ENCODE peak calls at places on chromosomes 6 and 20, in six cellular contexts. W is psoas muscle, I is AG09319, Y is cardiac fibroblast, D is GM03348, A is WTC11. X is an unnamed sample.

GRCh38 chr6:144248003-144248402 is 37.1 kb upstream of the UTRN start:
- DNase-seq in Y (no peak), A (no peak), D (peak; percentile 18), W (no peak), I (no peak), X (no peak)

GRCh38 chr6:3135668-3136297 is 17.3 kb downstream of the BPHL start:
- DNase-seq in A (no peak), Y (no peak), D (no peak), W (no peak), I (no peak), X (no peak)

GRCh38 chr6:79168695-79168980 is 65.8 kb downstream of the HMGN3 start:
- DNase-seq in D (no peak), I (no peak), A (no peak), Y (no peak), W (no peak), X (no peak)

GRCh38 chr6:132190815-132191175 is 210.5 kb downstream of the MOXD1 start:
- DNase-seq in W (no peak), A (no peak), D (peak; percentile 74), I (peak; percentile 77), Y (peak; percentile 88), X (no peak)

GRCh38 chr6:35497571-35498406 is 910 bp upstream of the TEAD3 start:
- DNase-seq in A (peak; percentile 76), I (no peak), W (peak; percentile 79), Y (peak; percentile 87), D (peak; percentile 90), X (peak; percentile 38)

GRCh38 chr20:7358670-7359069 is 581.6 kb downstream of the HAO1 start:
- DNase-seq in I (no peak), W (no peak), D (no peak), Y (no peak), A (peak; percentile 23), X (no peak)

GRCh38 chr6:139701695-139702094 is 327.2 kb upstream of the CITED2 start:
- DNase-seq in D (no peak), W (no peak), Y (no peak), I (no peak), A (no peak), X (no peak)

GRCh38 chr6:37174196-37174514 is 4.2 kb downstream of the PIM1 start:
- DNase-seq in A (no peak), Y (no peak), D (no peak), I (no peak), W (no peak), X (no peak)

GRCh38 chr6:68728580-68728979 is 93.5 kb downstream of the ADGRB3 start:
- DNase-seq in Y (no peak), A (no peak), W (no peak), I (no peak), D (no peak), X (no peak)

GRCh38 chr6:149683256-149683860 is 34.5 kb downstream of the LATS1 start:
- DNase-seq in Y (no peak), A (no peak), W (no peak), I (no peak), D (no peak), X (no peak)

GRCh38 chr6:56172144-56172543 is 75.2 kb downstream of the COL21A1 start:
- DNase-seq in D (no peak), Y (no peak), W (no peak), I (no peak), A (no peak), X (no peak)

GRCh38 chr20:31987744-31988143 is 19.8 kb downstream of the XKR7 start:
- DNase-seq in W (no peak), A (no peak), I (no peak), Y (peak; percentile 56), D (peak; percentile 27), X (no peak)

GRCh38 chr6:21437583-21437982 is 156.0 kb upstream of the SOX4 start:
- DNase-seq in A (no peak), Y (no peak), I (no peak), D (no peak), W (no peak), X (no peak)

GRCh38 chr6:106000935-106001334 is 85.2 kb upstream of the PRDM1 start:
- DNase-seq in W (no peak), A (no peak), Y (no peak), I (no peak), D (no peak), X (no peak)

X was measured in brain pericyte.